ENCODE peak calls at places on chromosomes 12 and 14, in four cellular contexts. One of them, this sample, is unnamed.

GRCh38 chr14:75702606-75703261 is 41.7 kb downstream of the TTLL5 start:
- DNase-seq in GM12878: no peak
- DNase-seq in HEK293T: no peak
- DNase-seq in K562: no peak
- DNase-seq in this sample: no peak

GRCh38 chr12:31206038-31206670 is 119.8 kb downstream of the SINHCAF start:
- DNase-seq in GM12878: no peak
- DNase-seq in HEK293T: no peak
- DNase-seq in K562: no peak
- DNase-seq in this sample: no peak

GRCh38 chr12:14993537-14994266 is 20.9 kb downstream of the PDE6H start:
- DNase-seq in HEK293T: no peak
- DNase-seq in GM12878: no peak
- DNase-seq in K562: no peak
- DNase-seq in this sample: no peak

GRCh38 chr12:81585787-81586186 is 173.4 kb downstream of the PPFIA2 start:
- DNase-seq in HEK293T: no peak
- DNase-seq in K562: no peak
- DNase-seq in GM12878: no peak
- DNase-seq in this sample: no peak

GRCh38 chr14:80567905-80568512 is 356.7 kb upstream of the DIO2 start:
- DNase-seq in HEK293T: no peak
- DNase-seq in GM12878: no peak
- DNase-seq in K562: no peak
- DNase-seq in this sample: no peak

GRCh38 chr12:110280784-110281548 is at the start of gene ATP2A2:
- DNase-seq in HEK293T: peak
- DNase-seq in GM12878: peak
- DNase-seq in K562: peak
- DNase-seq in this sample: peak

GRCh38 chr14:40386433-40386832 is 954.2 kb upstream of the FBXO33 start:
- DNase-seq in K562: no peak
- DNase-seq in HEK293T: no peak
- DNase-seq in GM12878: no peak
- DNase-seq in this sample: no peak

GRCh38 chr12:100718212-100718611 is 76.4 kb upstream of the ANO4 start:
- DNase-seq in HEK293T: no peak
- DNase-seq in K562: no peak
- DNase-seq in GM12878: no peak
- DNase-seq in this sample: no peak

GRCh38 chr14:50967104-50967503 is 22.8 kb upstream of the PYGL start:
- DNase-seq in HEK293T: no peak
- DNase-seq in GM12878: no peak
- DNase-seq in K562: no peak
- DNase-seq in this sample: no peak

GRCh38 chr12:50613463-50613862 is 108.7 kb downstream of the DIP2B start:
- DNase-seq in GM12878: no peak
- DNase-seq in HEK293T: no peak
- DNase-seq in K562: no peak
- DNase-seq in this sample: no peak

GRCh38 chr14:52789118-52789517 is 2.3 kb downstream of the GNPNAT1 start:
- DNase-seq in GM12878: no peak
- DNase-seq in K562: no peak
- DNase-seq in HEK293T: peak
- DNase-seq in this sample: no peak

DNA sequence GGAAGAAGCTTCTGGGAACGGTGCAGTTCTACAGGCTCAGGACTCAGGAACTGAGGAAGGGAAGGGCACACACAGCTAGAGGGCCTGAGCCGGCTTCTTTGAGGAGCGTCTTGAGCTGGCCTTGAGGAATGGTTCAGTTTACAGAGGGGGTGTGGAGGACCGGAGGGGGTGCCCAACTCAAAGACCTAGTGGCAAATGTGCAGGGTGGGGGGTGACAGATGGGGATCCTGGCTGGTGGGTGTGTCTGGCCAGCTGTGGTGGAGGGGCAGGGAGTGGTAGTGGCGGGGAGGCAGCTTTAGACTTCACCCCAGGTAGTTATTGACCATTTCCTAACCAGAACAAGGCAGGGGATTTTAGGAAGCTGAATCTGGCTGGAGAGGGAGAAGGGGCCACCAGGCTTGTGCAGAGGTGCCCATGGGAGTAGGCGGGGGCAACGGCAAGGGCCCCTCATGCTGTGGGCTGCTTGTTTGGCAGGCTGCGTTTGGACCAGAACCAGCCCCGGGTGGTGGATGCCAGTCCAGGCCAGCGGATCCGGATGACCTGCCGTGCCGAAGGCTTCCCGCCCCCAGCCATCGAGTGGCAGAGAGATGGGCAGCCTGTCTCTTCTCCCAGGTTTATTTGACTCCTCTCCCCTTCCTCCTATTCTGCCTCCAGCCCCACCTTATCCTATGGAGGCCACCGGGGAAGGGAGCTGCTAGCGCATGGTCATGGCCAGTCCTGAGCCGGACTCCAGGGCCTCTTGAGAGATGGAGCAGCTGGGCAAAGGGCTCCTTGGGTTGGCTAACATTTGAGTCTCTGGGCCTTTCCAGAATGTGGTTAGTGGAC is 27.8 kb downstream of the PAPLN start:
- DNase-seq in HEK293T: no peak
- DNase-seq in GM12878: no peak
- DNase-seq in K562: no peak
- DNase-seq in this sample: no peak
- TF ChIP-seq FOXK2 in HEK293T: no peak
- TF ChIP-seq FOXK2 in GM12878: no peak
- TF ChIP-seq FOXK2 in K562: no peak
- TF ChIP-seq FOXK2 in this sample: no peak

GRCh38 chr12:58725400-58726105 is 194.8 kb downstream of the LRIG3 start:
- DNase-seq in K562: no peak
- DNase-seq in GM12878: no peak
- DNase-seq in HEK293T: no peak
- DNase-seq in this sample: no peak
- TF ChIP-seq FOXK2 in K562: no peak
- TF ChIP-seq FOXK2 in GM12878: no peak
- TF ChIP-seq FOXK2 in HEK293T: no peak
- TF ChIP-seq FOXK2 in this sample: no peak

GRCh38 chr14:93033039-93033982 is 82.4 kb downstream of the ITPK1 start:
- DNase-seq in HEK293T: no peak
- DNase-seq in GM12878: no peak
- DNase-seq in K562: no peak
- DNase-seq in this sample: no peak
- TF ChIP-seq FOXK2 in HEK293T: no peak
- TF ChIP-seq FOXK2 in GM12878: no peak
- TF ChIP-seq FOXK2 in K562: no peak
- TF ChIP-seq FOXK2 in this sample: no peak

GRCh38 chr12:18153826-18154225 is 63.8 kb upstream of the RERGL start:
- DNase-seq in HEK293T: no peak
- DNase-seq in K562: no peak
- DNase-seq in GM12878: no peak
- DNase-seq in this sample: no peak
- TF ChIP-seq FOXK2 in HEK293T: no peak
- TF ChIP-seq FOXK2 in K562: no peak
- TF ChIP-seq FOXK2 in GM12878: no peak
- TF ChIP-seq FOXK2 in this sample: no peak

GRCh38 chr14:100862793-100863192 is 36.9 kb downstream of the MEG3 start:
- DNase-seq in GM12878: no peak
- DNase-seq in K562: no peak
- DNase-seq in HEK293T: no peak
- DNase-seq in this sample: no peak

GRCh38 chr14:100865682-100866591 is 37.6 kb downstream of the RTL1 start:
- DNase-seq in GM12878: no peak
- DNase-seq in HEK293T: no peak
- DNase-seq in K562: peak
- DNase-seq in this sample: no peak

GRCh38 chr14:100866666-100867630 is 36.6 kb downstream of the RTL1 start:
- DNase-seq in HEK293T: no peak
- DNase-seq in K562: no peak
- DNase-seq in GM12878: no peak
- DNase-seq in this sample: no peak

GRCh38 chr14:100864206-100864605 is 38.3 kb downstream of the MEG3 start:
- DNase-seq in HEK293T: no peak
- DNase-seq in GM12878: no peak
- DNase-seq in K562: no peak
- DNase-seq in this sample: no peak

GRCh38 chr14:100864960-100865681 is 38.4 kb downstream of the RTL1 start:
- DNase-seq in K562: no peak
- DNase-seq in GM12878: no peak
- DNase-seq in HEK293T: no peak
- DNase-seq in this sample: no peak
- TF ChIP-seq FOXK2 in K562: no peak
- TF ChIP-seq FOXK2 in GM12878: no peak
- TF ChIP-seq FOXK2 in HEK293T: no peak
- TF ChIP-seq FOXK2 in this sample: no peak

GRCh38 chr12:47844264-47845020 is 24.7 kb upstream of the HDAC7 start:
- DNase-seq in HEK293T: no peak
- DNase-seq in K562: no peak
- DNase-seq in GM12878: no peak
- DNase-seq in this sample: no peak
- TF ChIP-seq FOXK2 in HEK293T: no peak
- TF ChIP-seq FOXK2 in K562: no peak
- TF ChIP-seq FOXK2 in GM12878: no peak
- TF ChIP-seq FOXK2 in this sample: no peak

GRCh38 chr12:104596128-104596799 is 139.5 kb downstream of the CHST11 start:
- DNase-seq in GM12878: no peak
- DNase-seq in K562: no peak
- DNase-seq in HEK293T: no peak
- DNase-seq in this sample: no peak
- TF ChIP-seq FOXK2 in GM12878: no peak
- TF ChIP-seq FOXK2 in K562: no peak
- TF ChIP-seq FOXK2 in HEK293T: no peak
- TF ChIP-seq FOXK2 in this sample: no peak

GRCh38 chr12:119008691-119009221 is 27.4 kb downstream of the SRRM4 start:
- DNase-seq in K562: no peak
- DNase-seq in HEK293T: no peak
- DNase-seq in GM12878: no peak
- DNase-seq in this sample: no peak

GRCh38 chr12:119014368-119014767 is 33.0 kb downstream of the SRRM4 start:
- DNase-seq in HEK293T: no peak
- DNase-seq in K562: no peak
- DNase-seq in GM12878: no peak
- DNase-seq in this sample: no peak

GRCh38 chr12:119013023-119013422 is 31.7 kb downstream of the SRRM4 start:
- DNase-seq in K562: no peak
- DNase-seq in GM12878: no peak
- DNase-seq in HEK293T: no peak
- DNase-seq in this sample: no peak

GRCh38 chr12:119012179-119012578 is 30.8 kb downstream of the SRRM4 start:
- DNase-seq in GM12878: no peak
- DNase-seq in K562: no peak
- DNase-seq in HEK293T: no peak
- DNase-seq in this sample: no peak

GRCh38 chr12:119011231-119011630 is 29.9 kb downstream of the SRRM4 start:
- DNase-seq in K562: no peak
- DNase-seq in HEK293T: no peak
- DNase-seq in GM12878: no peak
- DNase-seq in this sample: no peak
- TF ChIP-seq FOXK2 in K562: no peak
- TF ChIP-seq FOXK2 in HEK293T: no peak
- TF ChIP-seq FOXK2 in GM12878: no peak
- TF ChIP-seq FOXK2 in this sample: no peak

This sample was measured in HepG2.